ENCODE peak calls at places on chromosomes 1 and 21, in nine cellular contexts. N is mucosa of descending colon, B is heart left ventricle, K is SK-N-SH, F is GM12878, L is NT2/D1, U is small intestine, T is PC-3, Z is fibroblast of lung. R is an unnamed sample. For H3K4me1, the result is how much of the 10 kb centered on the place peaks cover.

GRCh38 chr1:101388904-101389546 is 152.2 kb downstream of the S1PR1 start:
- DNase-seq in F (peak), K (no peak), L (no peak), U (no peak), T (no peak), Z (no peak), B (no peak), N (no peak), R (no peak)

GRCh38 chr1:7584157-7584556 is 186.9 kb upstream of the VAMP3 start:
- DNase-seq in K (no peak), N (no peak), F (no peak), T (no peak), B (no peak), Z (no peak), L (no peak), U (no peak), R (no peak)

GRCh38 chr1:165671531-165671930 is 26.8 kb downstream of the ALDH9A1 start:
- DNase-seq in L (no peak), N (no peak), T (no peak), B (no peak), U (no peak), F (no peak), K (no peak), Z (peak), R (no peak)

GRCh38 chr1:21534674-21535378 is 25.6 kb downstream of the ALPL start:
- DNase-seq in T (peak), L (no peak), N (no peak), F (no peak), U (peak), Z (peak), K (no peak), B (peak), R (peak)

GRCh38 chr1:227792216-227793078 is 23.0 kb upstream of the PRSS38 start:
- DNase-seq in U (no peak), K (peak), B (no peak), N (peak), T (no peak), L (no peak), Z (no peak), F (no peak), R (no peak)

GRCh38 chr21:26842976-26843911 is 2.0 kb downstream of the ADAMTS1 start:
- DNase-seq in N (peak), B (peak), T (peak), K (peak), Z (peak), L (no peak), U (peak), F (no peak), R (peak)

GRCh38 chr1:26700711-26701110 is 4.9 kb downstream of the ARID1A start:
- DNase-seq in U (no peak), L (no peak), T (no peak), Z (peak), F (no peak), N (no peak), K (no peak), B (no peak), R (no peak)

GRCh38 chr1:200795151-200795550 is 56.5 kb downstream of the CAMSAP2 start:
- DNase-seq in T (peak), K (no peak), U (no peak), B (no peak), L (no peak), Z (peak), N (no peak), F (no peak), R (no peak)

GRCh38 chr1:236862615-236863211 is 67.6 kb downstream of the MTR start:
- DNase-seq in Z (no peak), U (no peak), F (no peak), K (no peak), N (no peak), T (no peak), B (peak), L (no peak), R (no peak)

GRCh38 chr1:21115098-21115760 is 61.5 kb downstream of the EIF4G3 start:
- DNase-seq in N (no peak), F (no peak), U (peak), L (no peak), T (no peak), Z (no peak), B (no peak), K (no peak), R (no peak)

GRCh38 chr1:18901952-18902522 is 318 bp downstream of the ALDH4A1 start:
- DNase-seq in F (no peak), Z (no peak), B (no peak), U (no peak), T (peak), N (no peak), K (no peak), L (no peak), R (no peak)

GRCh38 chr1:187229496-187229895 is 400.7 kb downstream of the PLA2G4A start:
- DNase-seq in B (no peak), F (no peak), U (no peak), N (no peak), Z (no peak), L (no peak), K (no peak), T (no peak), R (no peak)

GRCh38 chr21:23887709-23888303 is 1719.5 kb downstream of the MRPL39 start:
- DNase-seq in T (no peak), Z (no peak), B (no peak), F (no peak), N (no peak), U (peak), K (no peak), L (no peak), R (no peak)

GRCh38 chr1:117735045-117735992 is 129.5 kb downstream of the TENT5C start:
- DNase-seq in L (no peak), N (no peak), U (peak), F (peak), K (no peak), B (no peak), T (peak), Z (peak), R (no peak)

GRCh38 chr1:184881941-184882648 is 92.2 kb downstream of the NIBAN1 start:
- DNase-seq in F (no peak), L (no peak), N (no peak), T (no peak), U (no peak), K (no peak), Z (no peak), B (no peak), R (no peak)

GRCh38 chr1:36965301-36966159 is 68.8 kb downstream of the GRIK3 start:
- DNase-seq in U (no peak), N (no peak), T (no peak), Z (no peak), F (no peak), K (no peak), B (no peak), L (no peak), R (no peak)

GRCh38 chr1:98420376-98421097 is 241.0 kb upstream of the SNX7 start:
- DNase-seq in T (peak), N (no peak), K (no peak), F (no peak), U (no peak), L (no peak), B (no peak), Z (peak), R (no peak)

GRCh38 chr1:154951901-154952657 is 3.8 kb downstream of the PBXIP1 start:
- DNase-seq in Z (no peak), U (peak), N (no peak), T (no peak), F (no peak), B (no peak), L (no peak), K (peak), R (no peak)

GRCh38 chr1:115475252-115475651 is 137.2 kb upstream of the NGF start:
- DNase-seq in N (no peak), F (no peak), T (no peak), B (no peak), L (no peak), K (no peak), U (no peak), Z (no peak), R (no peak)

GRCh38 chr21:36661511-36662309 is 37.2 kb upstream of the SIM2 start:
- DNase-seq in Z (peak), T (peak), B (peak), U (peak), K (peak), N (no peak), F (no peak), L (peak), R (no peak)

GRCh38 chr1:186076006-186076405 is 299.0 kb downstream of the TPR start:
- DNase-seq in L (no peak), T (no peak), B (no peak), U (no peak), Z (peak), F (no peak), K (no peak), N (no peak), R (no peak)

GRCh38 chr1:66533804-66534745 is at the start of gene SGIP1:
- DNase-seq in U (peak), N (peak), T (no peak), L (peak), B (peak), F (no peak), Z (peak), K (peak), R (no peak)

GRCh38 chr1:201552941-201553341 is 14.0 kb downstream of the NAV1 start:
- DNase-seq in U (no peak), Z (no peak), N (no peak), B (no peak), F (no peak), T (no peak), K (peak), L (no peak), R (no peak)

GRCh38 chr1:206715552-206716518 is 31.1 kb downstream of the MAPKAPK2 start:
- DNase-seq in Z (no peak), T (no peak), U (no peak), L (no peak), N (no peak), F (no peak), B (peak), K (no peak), R (no peak)

GRCh38 chr1:212814989-212815388 is 23.3 kb downstream of the TATDN3 start:
- DNase-seq in U (peak), L (no peak), N (no peak), Z (peak), B (no peak), K (peak), F (no peak), T (peak), R (peak)

GRCh38 chr1:228374711-228375577 is 31.7 kb downstream of the TRIM11 start:
- DNase-seq in T (no peak), K (no peak), Z (peak), F (no peak), L (no peak), U (no peak), N (peak), B (peak), R (peak)

GRCh38 chr1:119647734-119648619 is at the start of gene ZNF697:
- DNase-seq in N (peak), U (peak), Z (peak), T (peak), K (peak), L (peak), F (peak), B (peak), R (peak)

GRCh38 chr1:190679032-190679431 is 201.4 kb upstream of the BRINP3 start:
- DNase-seq in Z (peak), K (no peak), T (peak), N (no peak), U (no peak), B (no peak), L (no peak), F (no peak), R (no peak)

GRCh38 chr21:45560106-45561021 is 18.1 kb upstream of the SLC19A1 start:
- DNase-seq in K (no peak), U (no peak), F (no peak), N (no peak), B (no peak), Z (no peak), T (no peak), L (no peak), R (no peak)

GRCh38 chr1:199243423-199244061 is 604.7 kb downstream of the PTPRC start:
- DNase-seq in U (peak), T (peak), B (peak), K (peak), Z (peak), L (peak), N (peak), F (peak), R (no peak)

GRCh38 chr1:237183963-237184540 is 142.1 kb downstream of the RYR2 start:
- DNase-seq in N (no peak), K (no peak), T (no peak), L (peak), U (no peak), B (no peak), F (no peak), Z (no peak), R (no peak)

GRCh38 chr21:34707876-34708325 is 39.1 kb downstream of the CLIC6 start:
- DNase-seq in L (no peak), B (no peak), U (no peak), Z (no peak), N (no peak), F (peak), T (no peak), K (no peak), R (no peak)

GRCh38 chr1:111193712-111194480 is 6.5 kb downstream of the DENND2D start:
- DNase-seq in Z (no peak), B (no peak), N (no peak), U (peak), K (no peak), F (no peak), L (no peak), T (peak), R (no peak)

GRCh38 chr1:111192074-111192473 is 8.4 kb downstream of the DENND2D start:
- DNase-seq in B (no peak), L (no peak), T (no peak), U (no peak), Z (no peak), F (no peak), K (no peak), N (no peak), R (no peak)

GRCh38 chr1:111191496-111191895 is 8.9 kb downstream of the DENND2D start:
- DNase-seq in U (no peak), N (no peak), T (no peak), B (no peak), F (no peak), K (no peak), L (no peak), Z (peak), R (no peak)

GRCh38 chr1:111190931-111191451 is 9.5 kb downstream of the DENND2D start:
- DNase-seq in F (no peak), Z (peak), L (no peak), K (no peak), B (no peak), T (no peak), N (no peak), U (peak), R (no peak)

DNA sequence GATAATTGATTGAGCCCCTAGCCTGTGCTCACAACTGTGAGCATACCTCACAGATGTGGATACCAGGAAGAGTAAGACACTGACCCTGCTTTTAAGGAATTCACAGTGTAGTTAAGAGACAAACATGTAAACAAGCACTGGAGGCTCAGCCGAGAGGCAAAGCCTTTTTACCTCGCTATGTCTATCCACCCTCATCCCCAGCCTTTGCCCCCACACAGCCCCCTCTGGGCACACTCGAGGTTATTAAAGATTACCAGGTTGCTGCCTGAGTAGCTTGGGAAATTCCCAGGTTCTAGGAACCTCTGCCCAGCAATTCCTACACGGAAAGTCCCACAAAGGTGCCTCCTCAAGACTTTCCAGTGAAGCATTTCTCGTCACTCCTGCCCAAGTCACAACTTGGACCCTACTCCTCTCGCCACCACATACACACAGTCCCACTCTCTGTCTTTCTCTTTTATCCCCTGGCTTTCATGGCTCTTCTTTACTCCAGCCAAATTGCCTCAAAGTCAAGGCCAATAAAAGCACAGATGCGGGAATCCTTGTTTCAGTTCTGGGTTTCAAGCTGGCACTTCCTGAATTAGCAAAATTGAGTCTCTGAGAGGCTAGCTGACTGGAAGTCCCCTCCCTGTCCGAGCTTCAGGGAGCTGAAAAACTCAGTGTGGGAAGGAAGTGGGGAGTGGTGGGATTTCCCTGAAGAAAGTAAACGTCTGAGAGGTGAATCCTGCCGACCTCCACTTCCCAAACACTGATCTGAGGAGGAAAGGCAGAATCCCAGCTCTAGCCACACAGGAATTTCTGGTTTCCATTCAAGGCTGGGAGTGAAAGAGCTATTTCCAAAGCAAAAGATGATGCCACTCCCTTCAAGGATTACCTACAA is 7.6 kb downstream of the DENND2D start:
- DNase-seq in N (no peak), T (no peak), F (no peak), K (no peak), U (no peak), B (no peak), L (no peak), Z (no peak), R (no peak)
- H3K4me3 ChIP-seq in N (no peak), T (no peak), F (peak), K (no peak), U (no peak), B (no peak), L (no peak), Z (no peak), R (no peak)

DNA sequence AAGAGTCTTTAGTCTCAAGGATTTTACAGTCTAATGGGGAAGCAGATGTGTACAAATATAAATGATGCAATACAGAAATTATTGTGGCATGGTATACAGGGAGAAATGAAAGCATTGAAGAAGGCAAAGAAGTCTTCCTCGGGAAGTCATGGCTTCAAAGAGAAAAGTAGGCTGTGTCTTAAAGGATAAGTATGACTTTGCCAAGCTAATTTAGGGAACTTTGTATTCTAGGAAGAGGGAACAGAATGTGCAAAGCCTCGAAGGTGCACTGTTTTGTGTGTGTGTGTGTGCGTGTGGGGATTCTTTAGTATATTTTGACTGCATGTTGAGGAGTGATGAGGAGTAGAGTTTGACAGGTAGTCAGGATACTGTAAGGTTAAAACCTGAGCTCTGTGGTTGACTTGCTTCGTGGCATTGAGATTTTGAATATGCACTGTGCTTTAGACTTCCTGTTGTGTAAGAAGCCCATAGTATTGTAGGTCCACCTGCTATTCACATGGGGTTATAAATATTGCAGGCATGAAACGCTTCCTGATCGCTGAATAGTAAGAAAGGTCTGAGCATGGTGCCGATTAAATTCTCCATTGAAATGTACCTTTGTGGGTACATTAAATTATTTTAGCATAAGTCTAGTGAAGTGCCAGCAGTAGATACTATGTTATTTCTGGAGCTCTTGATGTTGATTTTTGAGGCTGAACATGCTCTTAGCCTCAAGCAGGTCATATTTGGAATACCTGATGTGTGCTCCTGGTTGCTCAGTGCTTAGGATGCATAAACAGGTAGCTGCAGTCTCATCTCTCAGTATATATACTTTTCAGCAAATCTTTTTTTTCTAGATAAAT is 8.0 kb downstream of the SMAP2 start:
- DNase-seq in F (no peak), B (no peak), Z (no peak), N (no peak), L (no peak), T (no peak), U (peak), K (no peak), R (no peak)
- H3K4me1 ChIP-seq in F (half or more), B (under half), Z (under half), N (under half), L (under half), T (half or more), U (under half), K (under half), R (under half)

GRCh38 chr1:48222501-48223242 is at the start of gene SLC5A9:
- DNase-seq in B (no peak), Z (no peak), U (peak), K (no peak), T (no peak), F (no peak), L (no peak), N (peak), R (no peak)
- H3K4me3 ChIP-seq in B (no peak), Z (no peak), U (peak), K (no peak), T (no peak), F (no peak), L (no peak), N (no peak), R (no peak)

GRCh38 chr1:231408528-231409094 is 13.5 kb downstream of the EGLN1 start:
- DNase-seq in Z (no peak), L (no peak), F (no peak), T (no peak), B (no peak), U (no peak), N (no peak), K (no peak), R (no peak)

GRCh38 chr1:231407537-231408396 is 14.3 kb downstream of the EGLN1 start:
- DNase-seq in U (peak), N (no peak), B (no peak), L (no peak), Z (no peak), K (no peak), T (peak), F (no peak), R (no peak)

GRCh38 chr1:231404318-231404717 is 17.8 kb downstream of the EGLN1 start:
- DNase-seq in Z (no peak), K (no peak), U (no peak), F (no peak), B (no peak), L (no peak), N (no peak), T (no peak), R (no peak)

GRCh38 chr1:231410041-231410591 is 12.0 kb downstream of the EGLN1 start:
- DNase-seq in U (no peak), Z (peak), T (peak), B (no peak), F (no peak), K (no peak), N (no peak), L (no peak), R (no peak)

GRCh38 chr1:231407049-231407448 is 15.0 kb downstream of the EGLN1 start:
- DNase-seq in T (no peak), U (no peak), B (no peak), F (no peak), L (no peak), K (no peak), N (no peak), Z (no peak), R (no peak)
- H3K4me1 ChIP-seq in T (under half), U (under half), B (half or more), F (under half), L (under half), K (under half), N (under half), Z (under half), R (under half)

DNA sequence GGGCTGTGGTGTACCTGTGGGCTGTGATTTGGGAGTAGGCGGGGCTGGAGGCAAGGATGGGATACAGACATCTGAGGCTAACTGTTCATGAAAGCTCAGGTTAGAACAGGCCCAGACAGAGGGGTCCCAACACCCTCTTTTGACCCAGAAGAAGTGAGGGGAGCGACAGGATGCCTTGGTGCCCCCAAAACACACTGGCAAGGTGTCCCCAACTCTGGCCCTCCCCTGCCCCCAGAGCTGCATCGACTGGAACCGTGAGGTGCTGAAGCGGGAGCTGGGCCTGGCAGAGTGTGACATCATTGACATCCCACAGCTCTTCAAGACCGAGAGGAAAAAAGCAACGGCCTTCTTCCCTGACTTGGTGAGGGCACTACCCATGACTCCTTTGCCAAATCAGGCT is 27.6 kb upstream of the PADI4 start:
- DNase-seq in F (no peak), T (no peak), Z (no peak), L (no peak), N (no peak), U (no peak), K (no peak), B (no peak), R (no peak)
- H3K4me3 ChIP-seq in F (no peak), T (no peak), Z (no peak), L (no peak), N (no peak), U (no peak), K (no peak), B (no peak), R (no peak)

R was measured in prostate gland.